ENCODE peak calls at places on chromosomes 2 and 18, in five cellular contexts. R is body of pancreas; V is effector memory CD4-positive, alpha-beta T cell; N is K562; H is heart left ventricle. I is an unnamed sample. For H3K4me1 and H3K27me3, the result is how much of the 10 kb centered on the place peaks cover.

GRCh38 chr2:26245231-26245732 is 543 bp downstream of the HADHB start:
- DNase-seq in H (peak), N (peak), V (peak), R (peak), I (peak)

GRCh38 chr2:45182667-45183620 is 173.7 kb upstream of the SIX2 start:
- DNase-seq in N (no peak), H (no peak), R (no peak), V (no peak), I (no peak)

GRCh38 chr2:73870084-73870483 is 22.7 kb upstream of the ACTG2 start:
- DNase-seq in V (no peak), H (peak), N (no peak), R (peak), I (peak)

GRCh38 chr2:98479959-98480524 is 35.4 kb downstream of the INPP4A start:
- DNase-seq in R (peak), V (peak), H (peak), N (no peak), I (no peak)

GRCh38 chr2:30871980-30872789 is 64.9 kb upstream of the CAPN13 start:
- DNase-seq in V (no peak), H (peak), N (no peak), R (no peak), I (no peak)

GRCh38 chr2:181828122-181828705 is 63.3 kb upstream of the ITPRID2 start:
- DNase-seq in R (no peak), H (no peak), N (peak), V (no peak), I (no peak)

GRCh38 chr2:142112648-142113278 is 18.1 kb downstream of the LRP1B start:
- DNase-seq in V (no peak), N (no peak), H (no peak), R (no peak), I (no peak)

GRCh38 chr2:20356042-20356441 is 5.4 kb upstream of the PUM2 start:
- DNase-seq in H (no peak), R (no peak), N (no peak), V (no peak), I (no peak)

GRCh38 chr2:110980613-110981062 is 140.1 kb upstream of the BCL2L11 start:
- DNase-seq in V (no peak), N (no peak), H (no peak), R (no peak), I (no peak)

GRCh38 chr2:17805717-17806354 is 10.4 kb upstream of the MSGN1 start:
- DNase-seq in R (no peak), H (no peak), V (no peak), N (no peak), I (no peak)

GRCh38 chr18:77086656-77087390 is 45.8 kb downstream of the MBP start:
- DNase-seq in N (no peak), V (no peak), R (no peak), H (peak), I (no peak)

GRCh38 chr2:235793163-235793752 is 299.4 kb downstream of the AGAP1 start:
- DNase-seq in H (peak), V (no peak), N (peak), R (no peak), I (no peak)

GRCh38 chr2:233413529-233414272 is 59.4 kb downstream of the DGKD start:
- DNase-seq in V (peak), H (peak), R (peak), N (no peak), I (peak)

GRCh38 chr18:12027046-12027445 is 45.7 kb downstream of the IMPA2 start:
- DNase-seq in R (peak), N (no peak), V (no peak), H (peak), I (no peak)

GRCh38 chr2:207446653-207447052 is 83.1 kb upstream of the CREB1 start:
- DNase-seq in R (no peak), N (no peak), V (no peak), H (no peak), I (no peak)

GRCh38 chr2:224210495-224211472 is 171.7 kb upstream of the SERPINE2 start:
- DNase-seq in H (no peak), R (no peak), N (no peak), V (no peak), I (no peak)

GRCh38 chr2:235235977-235236767 is 257.7 kb upstream of the AGAP1 start:
- DNase-seq in R (no peak), V (no peak), N (no peak), H (no peak), I (no peak)

GRCh38 chr2:100256416-100256815 is 65.9 kb downstream of the LONRF2 start:
- DNase-seq in V (no peak), R (no peak), H (no peak), N (no peak), I (peak)

GRCh38 chr2:212752730-212753351 is 214.2 kb upstream of the ERBB4 start:
- DNase-seq in V (no peak), R (no peak), N (no peak), H (no peak), I (no peak)

GRCh38 chr2:234578389-234578788 is 81.5 kb upstream of the ARL4C start:
- DNase-seq in N (no peak), H (no peak), R (no peak), V (no peak), I (no peak)

GRCh38 chr2:217045725-217046475 is 186.0 kb upstream of the TNP1 start:
- DNase-seq in R (no peak), V (no peak), N (no peak), H (no peak), I (peak)

GRCh38 chr2:75098856-75099255 is 100.5 kb downstream of the TACR1 start:
- DNase-seq in H (no peak), V (no peak), R (no peak), N (no peak), I (peak)

GRCh38 chr2:128172191-128172590 is 81.2 kb downstream of the UGGT1 start:
- DNase-seq in N (peak), R (no peak), H (no peak), V (no peak), I (no peak)

GRCh38 chr2:64987001-64987962 is 1.9 kb upstream of the SLC1A4 start:
- DNase-seq in V (no peak), R (peak), N (peak), H (no peak), I (no peak)

GRCh38 chr2:190911813-190912212 is 31.2 kb downstream of the GLS start:
- DNase-seq in V (no peak), R (no peak), N (no peak), H (no peak), I (no peak)

GRCh38 chr2:154226931-154227330 is 355.2 kb downstream of the GALNT13 start:
- DNase-seq in R (no peak), V (no peak), N (no peak), H (no peak), I (no peak)

GRCh38 chr2:63613391-63613901 is 24.7 kb downstream of the MDH1 start:
- DNase-seq in V (no peak), R (no peak), N (no peak), H (no peak), I (no peak)

GRCh38 chr2:213868526-213868925 is 542.3 kb upstream of the VWC2L start:
- DNase-seq in V (no peak), H (no peak), R (no peak), N (no peak), I (no peak)

GRCh38 chr2:204933735-204934361 is 388.6 kb downstream of the PARD3B start:
- DNase-seq in N (no peak), V (no peak), H (no peak), R (no peak), I (no peak)

GRCh38 chr2:9212661-9213411 is 6.2 kb downstream of the ASAP2 start:
- DNase-seq in V (no peak), N (no peak), R (no peak), H (no peak), I (no peak)

GRCh38 chr2:170236639-170237037 is 58.7 kb downstream of the MYO3B start:
- DNase-seq in H (no peak), R (no peak), N (no peak), V (no peak), I (no peak)

GRCh38 chr2:98486374-98486981 is 41.8 kb downstream of the INPP4A start:
- DNase-seq in R (no peak), N (no peak), H (no peak), V (no peak), I (no peak)

GRCh38 chr2:48902521-48902920 is 147.0 kb upstream of the LHCGR start:
- DNase-seq in R (no peak), H (no peak), N (no peak), V (no peak), I (no peak)

GRCh38 chr2:64562148-64562784 is 38.1 kb downstream of the AFTPH start:
- DNase-seq in R (no peak), V (no peak), H (no peak), N (no peak), I (peak)

DNA sequence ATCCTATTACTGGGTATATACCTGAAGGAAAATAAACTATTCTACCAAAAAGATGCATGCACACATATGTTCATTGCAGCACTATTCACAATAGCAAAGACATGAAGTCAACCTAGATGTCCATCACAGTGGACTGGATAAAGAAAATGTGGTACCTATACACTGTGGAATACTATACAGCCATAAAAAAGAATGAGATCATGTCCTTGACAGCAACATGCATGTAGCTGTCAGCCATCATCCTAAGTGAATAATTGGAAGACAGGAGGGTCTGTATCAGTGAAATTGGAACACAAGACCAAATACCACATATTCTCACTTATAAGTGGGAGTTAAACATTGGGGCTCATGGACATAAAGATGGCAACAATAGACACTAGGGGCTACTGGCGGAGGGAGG is 27.7 kb upstream of the TWIST2 start:
- DNase-seq in N (no peak), H (no peak), V (no peak), R (no peak), I (no peak)
- H3K27ac ChIP-seq in N (no peak), H (no peak), V (no peak), R (no peak), I (no peak)

GRCh38 chr2:177244244-177244771 is 20.2 kb downstream of the NFE2L2 start:
- DNase-seq in R (no peak), V (no peak), N (no peak), H (no peak), I (peak)
- H3K4me1 ChIP-seq in R (half or more), V (under half), N (under half), H (half or more), I (half or more)

GRCh38 chr2:70891572-70892356 is 43.9 kb upstream of the ATP6V1B1 start:
- DNase-seq in V (no peak), R (no peak), N (no peak), H (no peak), I (no peak)
- H3K27me3 ChIP-seq in V (under half), R (under half), N (half or more), H (half or more), I (under half)

GRCh38 chr18:44792456-44793080 is 111.9 kb downstream of the SETBP1 start:
- DNase-seq in N (no peak), H (no peak), R (no peak), V (no peak), I (peak)

GRCh38 chr18:44793186-44793585 is 112.5 kb downstream of the SETBP1 start:
- DNase-seq in H (no peak), N (no peak), V (no peak), R (no peak), I (no peak)

GRCh38 chr18:44789704-44790103 is 109.0 kb downstream of the SETBP1 start:
- DNase-seq in H (peak), R (no peak), N (no peak), V (no peak), I (peak)

GRCh38 chr18:44791520-44791919 is 110.8 kb downstream of the SETBP1 start:
- DNase-seq in N (no peak), H (peak), V (no peak), R (no peak), I (no peak)

DNA sequence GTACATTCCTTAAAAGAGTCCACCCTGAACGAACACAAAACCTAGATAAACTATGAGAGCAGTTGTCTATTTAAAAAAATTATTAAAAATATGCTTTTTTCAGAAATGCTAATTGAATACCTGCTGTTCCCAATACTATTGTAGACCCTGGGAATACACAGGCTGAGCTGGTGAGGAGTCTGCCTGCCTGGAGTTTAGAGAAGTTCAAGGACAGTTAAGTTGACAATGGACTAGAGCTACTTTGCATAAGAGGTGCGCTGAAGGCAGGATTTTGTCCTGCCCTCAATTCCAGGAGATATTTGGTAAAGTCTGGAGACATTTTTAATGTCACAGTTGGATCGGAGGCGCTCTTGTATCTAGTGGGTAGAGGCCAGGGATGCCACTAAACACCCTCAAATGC is 110.2 kb downstream of the SETBP1 start:
- DNase-seq in N (no peak), R (no peak), H (no peak), V (no peak), I (no peak)
- H3K27ac ChIP-seq in N (no peak), R (no peak), H (peak), V (no peak), I (peak)

GRCh38 chr18:48028716-48029115 is 98.3 kb upstream of the SMAD2 start:
- DNase-seq in V (no peak), N (no peak), H (no peak), R (no peak), I (no peak)
- H3K4me1 ChIP-seq in V (under half), N (under half), H (under half), R (under half), I (under half)

GRCh38 chr2:39618236-39618635 is 47.5 kb upstream of the TMEM178A start:
- DNase-seq in N (no peak), V (no peak), H (no peak), R (no peak), I (no peak)
- H3K27me3 ChIP-seq in N (under half), V (under half), H (under half), R (under half), I (under half)

DNA sequence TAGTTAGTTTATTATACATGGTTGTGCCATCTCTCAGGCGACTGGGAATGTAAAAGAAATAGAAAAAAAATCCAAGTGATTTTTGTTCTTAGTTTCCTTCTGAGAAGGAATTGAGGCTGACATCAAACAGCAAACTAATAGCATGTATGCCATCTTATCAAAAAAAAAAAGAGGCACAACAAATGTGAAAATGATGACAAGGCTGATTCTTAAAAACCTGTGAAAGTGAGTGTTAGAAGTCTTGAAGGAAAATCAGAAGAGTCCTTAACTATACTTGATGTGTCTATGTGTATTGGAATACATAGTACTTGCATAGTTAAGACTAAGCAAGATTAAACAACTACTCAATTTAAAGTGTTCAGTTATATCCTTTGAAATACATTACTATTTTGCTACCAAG is 161.0 kb downstream of the CCDC85A start:
- DNase-seq in H (no peak), V (no peak), N (no peak), R (no peak), I (no peak)
- H3K27ac ChIP-seq in H (no peak), V (no peak), N (no peak), R (no peak), I (no peak)

GRCh38 chr2:210169871-210170441 is 1.3 kb downstream of the KANSL1L start:
- DNase-seq in R (no peak), N (no peak), V (no peak), H (no peak), I (peak)
- H3K4me1 ChIP-seq in R (half or more), N (under half), V (under half), H (under half), I (under half)

GRCh38 chr18:22681912-22682311 is 251.2 kb upstream of the RBBP8 start:
- DNase-seq in H (no peak), R (no peak), V (no peak), N (no peak), I (no peak)
- H3K27me3 ChIP-seq in H (under half), R (under half), V (under half), N (under half), I (under half)

I was measured in SJSA1.